ENCODE peak calls at places on chromosomes 11 and 22, in five cellular contexts. K is MM.1S, B is lower lobe of right lung, W is Caco-2, R is left lung. A is an unnamed sample.

GRCh38 chr22:31122532-31123291 is at the start of gene INPP5J:
- DNase-seq in B (peak; percentile 43), W (peak; percentile 64), R (no peak), K (no peak), A (peak; percentile 39)

GRCh38 chr11:119782021-119782420 is 53.0 kb upstream of the NECTIN1 start:
- DNase-seq in K (no peak), B (peak; percentile 0), R (no peak), W (peak; percentile 46), A (no peak)

GRCh38 chr22:42509548-42509947 is 10.0 kb downstream of the RRP7A start:
- DNase-seq in K (no peak), R (no peak), W (no peak), B (no peak), A (no peak)

GRCh38 chr22:20013382-20013871 is 3.2 kb downstream of the ARVCF start:
- DNase-seq in R (peak; percentile 57), K (no peak), W (peak; percentile 58), B (peak; percentile 78), A (peak; percentile 20)

GRCh38 chr11:59754859-59755700 is at the start of gene STX3:
- DNase-seq in R (peak; percentile 78), K (peak; percentile 66), W (peak; percentile 88), B (peak; percentile 89), A (peak; percentile 46)

GRCh38 chr11:131771471-131771870 is 401.1 kb downstream of the NTM start:
- DNase-seq in R (no peak), B (no peak), K (no peak), W (no peak), A (no peak)

GRCh38 chr11:77267910-77268309 is 33.6 kb downstream of the GDPD4 start:
- DNase-seq in B (no peak), K (no peak), W (no peak), R (no peak), A (peak; percentile 83)

GRCh38 chr11:121520243-121521144 is 67.7 kb upstream of the SORL1-AS1 start:
- DNase-seq in B (no peak), R (no peak), W (no peak), K (no peak), A (peak; percentile 75)

GRCh38 chr11:34174411-34175041 is 69.1 kb downstream of the NAT10 start:
- DNase-seq in W (peak; percentile 88), B (peak; percentile 88), K (peak; percentile 79), R (peak; percentile 83), A (no peak)

GRCh38 chr11:107856180-107856980 is 2.2 kb downstream of the SLC35F2 start:
- DNase-seq in B (no peak), W (no peak), R (no peak), K (no peak), A (no peak)

GRCh38 chr22:20882855-20883254 is 24.0 kb downstream of the SNAP29 start:
- DNase-seq in W (no peak), B (no peak), K (no peak), R (no peak), A (no peak)

GRCh38 chr11:3614742-3615171 is 27.0 kb downstream of the ART5 start:
- DNase-seq in R (peak; percentile 79), K (peak; percentile 91), W (no peak), B (peak; percentile 72), A (no peak)

GRCh38 chr22:38035530-38035885 is 21.7 kb upstream of the PICK1 start:
- DNase-seq in R (no peak), B (no peak), K (no peak), W (no peak), A (no peak)

GRCh38 chr22:23673826-23674690 is 16.8 kb upstream of the RGL4 start:
- DNase-seq in K (no peak), B (no peak), W (no peak), R (no peak), A (no peak)

GRCh38 chr11:78372114-78372768 is 45.4 kb downstream of the GAB2 start:
- DNase-seq in W (no peak), K (no peak), R (no peak), B (no peak), A (no peak)

GRCh38 chr11:128911701-128912100 is 20.5 kb downstream of the KCNJ5 start:
- DNase-seq in K (no peak), W (no peak), B (no peak), R (no peak), A (no peak)

GRCh38 chr11:6746086-6746618 is 25.6 kb downstream of the OR2AG2 start:
- DNase-seq in W (no peak), K (peak; percentile 84), B (no peak), R (no peak), A (no peak)

GRCh38 chr11:86784247-86784681 is 16.1 kb upstream of the PRSS23 start:
- DNase-seq in B (no peak), K (no peak), W (no peak), R (no peak), A (no peak)

GRCh38 chr11:42172441-42172840 is 713.0 kb upstream of the LRRC4C start:
- DNase-seq in W (no peak), K (no peak), B (no peak), R (no peak), A (no peak)

GRCh38 chr11:306645-307371 is 808 bp upstream of the IFITM2 start:
- DNase-seq in K (no peak), B (peak; percentile 44), R (no peak), W (no peak), A (no peak)

GRCh38 chr11:16690061-16690460 is 48.4 kb upstream of the C11orf58 start:
- DNase-seq in W (no peak), R (no peak), K (no peak), B (no peak), A (no peak)

GRCh38 chr22:50724616-50725015 is 13.4 kb upstream of the ACR start:
- DNase-seq in K (no peak), R (no peak), B (no peak), W (no peak), A (no peak)

GRCh38 chr22:20297414-20298109 is 22.3 kb downstream of the DGCR6L start:
- DNase-seq in W (no peak), B (no peak), K (no peak), R (no peak), A (no peak)

GRCh38 chr11:36399236-36399635 is 103.1 kb downstream of the PRR5L start:
- DNase-seq in W (no peak), B (no peak), R (no peak), K (no peak), A (no peak)

GRCh38 chr11:3615998-3616397 is 25.8 kb downstream of the ART5 start:
- DNase-seq in R (no peak), K (no peak), B (no peak), W (no peak), A (no peak)

GRCh38 chr11:57094206-57094940 is 87.4 kb upstream of the LRRC55 start:
- DNase-seq in B (no peak), W (no peak), R (no peak), K (no peak), A (peak; percentile 23)

GRCh38 chr22:29840498-29840897 is 2.4 kb upstream of the ASCC2 start:
- DNase-seq in W (no peak), R (no peak), K (no peak), B (no peak), A (no peak)

GRCh38 chr11:3200388-3201111 is 18.1 kb downstream of the MRGPRG start:
- DNase-seq in K (no peak), W (no peak), R (peak; percentile 19), B (no peak), A (no peak)

GRCh38 chr11:95231881-95232605 is 1.0 kb upstream of the SESN3 start:
- DNase-seq in W (no peak), B (peak; percentile 80), K (peak; percentile 75), R (peak; percentile 78), A (peak; percentile 63)

GRCh38 chr22:39654959-39655579 is 84.5 kb downstream of the CACNA1I start:
- DNase-seq in B (no peak), W (no peak), R (no peak), K (no peak), A (no peak)

GRCh38 chr11:45000918-45001317 is 50.2 kb upstream of the TP53I11 start:
- DNase-seq in K (no peak), W (no peak), R (no peak), B (no peak), A (no peak)
- H3K27me3 ChIP-seq in K (no peaks in the 10 kb centered on the region), W (no peaks in the 10 kb centered on the region), R (no peaks in the 10 kb centered on the region), B (no peaks in the 10 kb centered on the region), A (peaks cover 24% of the 10 kb centered on the region)

GRCh38 chr22:32632650-32633049 is 158.0 kb downstream of the FBXO7 start:
- DNase-seq in B (no peak), W (no peak), R (no peak), K (no peak), A (no peak)
- H3K27me3 ChIP-seq in B (no peaks in the 10 kb centered on the region), W (no peaks in the 10 kb centered on the region), R (no peaks in the 10 kb centered on the region), K (no peaks in the 10 kb centered on the region), A (no peaks in the 10 kb centered on the region)

GRCh38 chr11:70073881-70074371 is 4.2 kb upstream of the ANO1 start:
- DNase-seq in K (no peak), W (no peak), B (no peak), R (no peak), A (peak; percentile 86)

GRCh38 chr11:70070736-70071135 is 7.4 kb upstream of the ANO1 start:
- DNase-seq in W (no peak), R (no peak), B (no peak), K (no peak), A (no peak)

GRCh38 chr11:70072471-70073187 is 5.5 kb upstream of the ANO1 start:
- DNase-seq in W (no peak), B (no peak), K (no peak), R (no peak), A (no peak)

GRCh38 chr11:70073188-70073817 is 4.8 kb upstream of the ANO1 start:
- DNase-seq in B (no peak), K (no peak), W (no peak), R (no peak), A (peak; percentile 50)

GRCh38 chr11:70071996-70072395 is 6.1 kb upstream of the ANO1 start:
- DNase-seq in B (no peak), K (no peak), W (no peak), R (no peak), A (no peak)
- H3K27me3 ChIP-seq in B (peaks cover 35% of the 10 kb centered on the region), K (peaks cover 99% of the 10 kb centered on the region), W (no peaks in the 10 kb centered on the region), R (peaks cover 96% of the 10 kb centered on the region), A (peaks cover 23% of the 10 kb centered on the region)

GRCh38 chr11:44595006-44595405 is 29.5 kb downstream of the CD82 start:
- DNase-seq in W (no peak), R (no peak), K (no peak), B (no peak), A (no peak)

GRCh38 chr11:44598831-44599230 is 33.4 kb downstream of the CD82 start:
- DNase-seq in W (no peak), R (no peak), K (no peak), B (no peak), A (no peak)

GRCh38 chr11:44596541-44597276 is 31.2 kb downstream of the CD82 start:
- DNase-seq in K (peak; percentile 93), R (no peak), B (no peak), W (no peak), A (peak; percentile 32)

GRCh38 chr11:44595964-44596381 is 30.5 kb downstream of the CD82 start:
- DNase-seq in B (no peak), R (no peak), W (no peak), K (no peak), A (no peak)

DNA sequence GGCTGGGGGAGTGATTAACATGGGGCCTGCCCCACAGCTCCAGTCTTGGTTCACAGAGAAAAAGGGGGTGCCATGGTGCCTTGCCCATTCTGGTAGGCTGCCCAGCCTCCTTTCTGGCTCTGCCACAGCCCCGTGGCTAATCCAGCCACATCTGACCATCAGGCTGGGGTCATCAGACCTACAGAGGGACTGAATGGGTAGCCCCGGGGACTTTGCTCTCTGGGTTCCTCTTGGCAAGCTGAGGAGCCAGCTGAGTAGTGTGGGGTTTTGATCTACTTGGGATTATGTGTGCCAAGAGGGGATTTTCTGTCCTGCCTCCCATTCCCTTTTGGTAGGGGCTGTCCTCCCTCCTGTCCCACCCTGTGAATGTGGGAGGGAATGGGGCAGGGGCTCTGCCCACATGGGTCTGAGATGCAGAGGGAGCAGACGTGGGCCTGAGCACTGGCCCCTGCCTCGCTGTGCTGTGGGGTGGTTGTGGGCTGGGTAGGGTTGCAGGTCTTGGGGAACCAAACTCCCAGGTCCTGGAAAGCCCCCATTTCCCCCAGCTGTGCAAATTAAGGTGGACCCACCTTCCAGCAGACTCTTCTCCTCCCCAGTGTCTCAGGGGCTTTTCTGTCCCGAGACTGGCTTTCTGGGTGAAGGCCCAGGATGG is 32.0 kb downstream of the CD82 start:
- DNase-seq in R (no peak), K (peak; percentile 33), B (no peak), W (no peak), A (no peak)
- H3K27me3 ChIP-seq in R (no peaks in the 10 kb centered on the region), K (no peaks in the 10 kb centered on the region), B (no peaks in the 10 kb centered on the region), W (no peaks in the 10 kb centered on the region), A (no peaks in the 10 kb centered on the region)